ENCODE peak calls at places on chromosomes 6 and 20, in nine cellular contexts. One of them, this sample, is unnamed.

GRCh38 chr20:47319517-47320252 is 36.8 kb downstream of the ZMYND8 start:
- DNase-seq in brain microvascular endothelial cell: peak; percentile 42
- DNase-seq in H9: peak; percentile 94
- DNase-seq in RKO: no peak
- DNase-seq in H7: peak; percentile 71
- DNase-seq in stimulated activated CD4-positive, alpha-beta T cell treated with anti-CD3 and anti-CD28 coated beads, Interleukin-4, amount 100 ng/mL, for 4 hours: no peak
- DNase-seq in CD4-positive, alpha-beta T cell: no peak
- DNase-seq in cardiac muscle cell: peak; percentile 41
- DNase-seq in choroid plexus epithelial cell: peak; percentile 73
- DNase-seq in this sample: no peak

GRCh38 chr6:143775326-143775725 is 67.8 kb upstream of the LTV1 start:
- DNase-seq in brain microvascular endothelial cell: no peak
- DNase-seq in H9: no peak
- DNase-seq in RKO: no peak
- DNase-seq in H7: no peak
- DNase-seq in stimulated activated CD4-positive, alpha-beta T cell treated with anti-CD3 and anti-CD28 coated beads, Interleukin-4, amount 100 ng/mL, for 4 hours: no peak
- DNase-seq in CD4-positive, alpha-beta T cell: no peak
- DNase-seq in cardiac muscle cell: no peak
- DNase-seq in choroid plexus epithelial cell: no peak
- DNase-seq in this sample: no peak

GRCh38 chr6:111721677-111722219 is 116.1 kb upstream of the TRAF3IP2 start:
- DNase-seq in brain microvascular endothelial cell: peak; percentile 50
- DNase-seq in H9: peak; percentile 52
- DNase-seq in RKO: no peak
- DNase-seq in H7: peak; percentile 62
- DNase-seq in stimulated activated CD4-positive, alpha-beta T cell treated with anti-CD3 and anti-CD28 coated beads, Interleukin-4, amount 100 ng/mL, for 4 hours: peak; percentile 30
- DNase-seq in CD4-positive, alpha-beta T cell: peak; percentile 29
- DNase-seq in cardiac muscle cell: no peak
- DNase-seq in choroid plexus epithelial cell: peak; percentile 73
- DNase-seq in this sample: peak; percentile 64

GRCh38 chr6:35044771-35045275 is 96.3 kb downstream of the TCP11 start:
- DNase-seq in brain microvascular endothelial cell: no peak
- DNase-seq in H9: no peak
- DNase-seq in RKO: no peak
- DNase-seq in H7: no peak
- DNase-seq in stimulated activated CD4-positive, alpha-beta T cell treated with anti-CD3 and anti-CD28 coated beads, Interleukin-4, amount 100 ng/mL, for 4 hours: no peak
- DNase-seq in CD4-positive, alpha-beta T cell: no peak
- DNase-seq in cardiac muscle cell: no peak
- DNase-seq in choroid plexus epithelial cell: no peak
- DNase-seq in this sample: no peak

GRCh38 chr20:16675165-16675564 is 54.7 kb upstream of the SNRPB2 start:
- DNase-seq in brain microvascular endothelial cell: no peak
- DNase-seq in H9: no peak
- DNase-seq in RKO: no peak
- DNase-seq in H7: no peak
- DNase-seq in stimulated activated CD4-positive, alpha-beta T cell treated with anti-CD3 and anti-CD28 coated beads, Interleukin-4, amount 100 ng/mL, for 4 hours: no peak
- DNase-seq in CD4-positive, alpha-beta T cell: no peak
- DNase-seq in cardiac muscle cell: no peak
- DNase-seq in choroid plexus epithelial cell: no peak
- DNase-seq in this sample: no peak

GRCh38 chr20:63153254-63154221 is 62.4 kb downstream of the YTHDF1 start:
- DNase-seq in brain microvascular endothelial cell: no peak
- DNase-seq in H9: no peak
- DNase-seq in RKO: no peak
- DNase-seq in H7: no peak
- DNase-seq in stimulated activated CD4-positive, alpha-beta T cell treated with anti-CD3 and anti-CD28 coated beads, Interleukin-4, amount 100 ng/mL, for 4 hours: no peak
- DNase-seq in CD4-positive, alpha-beta T cell: no peak
- DNase-seq in cardiac muscle cell: no peak
- DNase-seq in choroid plexus epithelial cell: no peak
- DNase-seq in this sample: no peak

GRCh38 chr6:40197371-40197770 is 263.1 kb upstream of the MOCS1 start:
- DNase-seq in brain microvascular endothelial cell: no peak
- DNase-seq in H9: no peak
- DNase-seq in RKO: no peak
- DNase-seq in H7: no peak
- DNase-seq in stimulated activated CD4-positive, alpha-beta T cell treated with anti-CD3 and anti-CD28 coated beads, Interleukin-4, amount 100 ng/mL, for 4 hours: no peak
- DNase-seq in CD4-positive, alpha-beta T cell: no peak
- DNase-seq in cardiac muscle cell: no peak
- DNase-seq in choroid plexus epithelial cell: no peak
- DNase-seq in this sample: no peak

GRCh38 chr6:142958343-142958742 is 13.4 kb upstream of the HIVEP2 start:
- DNase-seq in brain microvascular endothelial cell: no peak
- DNase-seq in H9: no peak
- DNase-seq in RKO: no peak
- DNase-seq in H7: no peak
- DNase-seq in stimulated activated CD4-positive, alpha-beta T cell treated with anti-CD3 and anti-CD28 coated beads, Interleukin-4, amount 100 ng/mL, for 4 hours: no peak
- DNase-seq in CD4-positive, alpha-beta T cell: no peak
- DNase-seq in cardiac muscle cell: peak; percentile 56
- DNase-seq in choroid plexus epithelial cell: no peak
- DNase-seq in this sample: no peak

GRCh38 chr6:12401200-12401599 is 111.0 kb downstream of the EDN1 start:
- DNase-seq in brain microvascular endothelial cell: no peak
- DNase-seq in H9: no peak
- DNase-seq in RKO: no peak
- DNase-seq in H7: no peak
- DNase-seq in stimulated activated CD4-positive, alpha-beta T cell treated with anti-CD3 and anti-CD28 coated beads, Interleukin-4, amount 100 ng/mL, for 4 hours: no peak
- DNase-seq in CD4-positive, alpha-beta T cell: no peak
- DNase-seq in cardiac muscle cell: no peak
- DNase-seq in choroid plexus epithelial cell: no peak
- DNase-seq in this sample: no peak

GRCh38 chr20:46308258-46309157 is at the start of gene CDH22:
- DNase-seq in brain microvascular endothelial cell: no peak
- DNase-seq in H9: peak; percentile 53
- DNase-seq in RKO: no peak
- DNase-seq in H7: peak; percentile 94
- DNase-seq in stimulated activated CD4-positive, alpha-beta T cell treated with anti-CD3 and anti-CD28 coated beads, Interleukin-4, amount 100 ng/mL, for 4 hours: peak; percentile 14
- DNase-seq in CD4-positive, alpha-beta T cell: peak; percentile 29
- DNase-seq in cardiac muscle cell: peak; percentile 70
- DNase-seq in choroid plexus epithelial cell: peak; percentile 40
- DNase-seq in this sample: peak; percentile 75

GRCh38 chr20:38073307-38074010 is 39.9 kb downstream of the RPRD1B start:
- DNase-seq in brain microvascular endothelial cell: peak; percentile 95
- DNase-seq in H9: peak; percentile 36
- DNase-seq in RKO: peak; percentile 68
- DNase-seq in H7: peak; percentile 65
- DNase-seq in stimulated activated CD4-positive, alpha-beta T cell treated with anti-CD3 and anti-CD28 coated beads, Interleukin-4, amount 100 ng/mL, for 4 hours: no peak
- DNase-seq in CD4-positive, alpha-beta T cell: no peak
- DNase-seq in cardiac muscle cell: peak; percentile 69
- DNase-seq in choroid plexus epithelial cell: peak; percentile 99
- DNase-seq in this sample: peak; percentile 60

GRCh38 chr20:63406617-63407245 is 45.6 kb upstream of the CHRNA4 start:
- DNase-seq in brain microvascular endothelial cell: no peak
- DNase-seq in H9: no peak
- DNase-seq in RKO: no peak
- DNase-seq in H7: no peak
- DNase-seq in stimulated activated CD4-positive, alpha-beta T cell treated with anti-CD3 and anti-CD28 coated beads, Interleukin-4, amount 100 ng/mL, for 4 hours: no peak
- DNase-seq in CD4-positive, alpha-beta T cell: no peak
- DNase-seq in cardiac muscle cell: no peak
- DNase-seq in choroid plexus epithelial cell: no peak
- DNase-seq in this sample: no peak

GRCh38 chr6:31011153-31011552 is 879 bp downstream of the MUC22 start:
- DNase-seq in brain microvascular endothelial cell: no peak
- DNase-seq in H9: no peak
- DNase-seq in RKO: no peak
- DNase-seq in H7: no peak
- DNase-seq in stimulated activated CD4-positive, alpha-beta T cell treated with anti-CD3 and anti-CD28 coated beads, Interleukin-4, amount 100 ng/mL, for 4 hours: no peak
- DNase-seq in CD4-positive, alpha-beta T cell: no peak
- DNase-seq in cardiac muscle cell: no peak
- DNase-seq in choroid plexus epithelial cell: no peak
- DNase-seq in this sample: no peak

GRCh38 chr6:46325561-46326525 is 155.1 kb upstream of the ENPP5 start:
- DNase-seq in brain microvascular endothelial cell: peak; percentile 7
- DNase-seq in H9: no peak
- DNase-seq in RKO: no peak
- DNase-seq in H7: peak; percentile 44
- DNase-seq in stimulated activated CD4-positive, alpha-beta T cell treated with anti-CD3 and anti-CD28 coated beads, Interleukin-4, amount 100 ng/mL, for 4 hours: no peak
- DNase-seq in CD4-positive, alpha-beta T cell: no peak
- DNase-seq in cardiac muscle cell: peak; percentile 10
- DNase-seq in choroid plexus epithelial cell: peak; percentile 79
- DNase-seq in this sample: no peak

GRCh38 chr6:52177961-52178360 is 8.2 kb upstream of the IL17A start:
- DNase-seq in brain microvascular endothelial cell: no peak
- DNase-seq in H9: no peak
- DNase-seq in RKO: no peak
- DNase-seq in H7: no peak
- DNase-seq in stimulated activated CD4-positive, alpha-beta T cell treated with anti-CD3 and anti-CD28 coated beads, Interleukin-4, amount 100 ng/mL, for 4 hours: no peak
- DNase-seq in CD4-positive, alpha-beta T cell: no peak
- DNase-seq in cardiac muscle cell: no peak
- DNase-seq in choroid plexus epithelial cell: no peak
- DNase-seq in this sample: no peak

GRCh38 chr6:143060806-143061596 is at the start of gene AIG1:
- DNase-seq in brain microvascular endothelial cell: peak; percentile 33
- DNase-seq in H9: peak; percentile 69
- DNase-seq in RKO: no peak
- DNase-seq in H7: peak; percentile 90
- DNase-seq in stimulated activated CD4-positive, alpha-beta T cell treated with anti-CD3 and anti-CD28 coated beads, Interleukin-4, amount 100 ng/mL, for 4 hours: peak; percentile 58
- DNase-seq in CD4-positive, alpha-beta T cell: peak; percentile 65
- DNase-seq in cardiac muscle cell: no peak
- DNase-seq in choroid plexus epithelial cell: no peak
- DNase-seq in this sample: peak; percentile 94

GRCh38 chr20:8540466-8540865 is 408.4 kb downstream of the PLCB1 start:
- DNase-seq in brain microvascular endothelial cell: no peak
- DNase-seq in H9: no peak
- DNase-seq in RKO: no peak
- DNase-seq in H7: no peak
- DNase-seq in stimulated activated CD4-positive, alpha-beta T cell treated with anti-CD3 and anti-CD28 coated beads, Interleukin-4, amount 100 ng/mL, for 4 hours: no peak
- DNase-seq in CD4-positive, alpha-beta T cell: no peak
- DNase-seq in cardiac muscle cell: no peak
- DNase-seq in choroid plexus epithelial cell: no peak
- DNase-seq in this sample: no peak

GRCh38 chr6:95521181-95521580 is 56.2 kb upstream of the MANEA start:
- DNase-seq in brain microvascular endothelial cell: no peak
- DNase-seq in H9: no peak
- DNase-seq in RKO: no peak
- DNase-seq in H7: no peak
- DNase-seq in stimulated activated CD4-positive, alpha-beta T cell treated with anti-CD3 and anti-CD28 coated beads, Interleukin-4, amount 100 ng/mL, for 4 hours: no peak
- DNase-seq in CD4-positive, alpha-beta T cell: no peak
- DNase-seq in cardiac muscle cell: no peak
- DNase-seq in choroid plexus epithelial cell: no peak
- DNase-seq in this sample: no peak

GRCh38 chr20:24149881-24150307 is 161.3 kb upstream of the GGTLC1 start:
- DNase-seq in brain microvascular endothelial cell: no peak
- DNase-seq in H9: peak; percentile 80
- DNase-seq in RKO: peak; percentile 30
- DNase-seq in H7: peak; percentile 80
- DNase-seq in stimulated activated CD4-positive, alpha-beta T cell treated with anti-CD3 and anti-CD28 coated beads, Interleukin-4, amount 100 ng/mL, for 4 hours: no peak
- DNase-seq in CD4-positive, alpha-beta T cell: no peak
- DNase-seq in cardiac muscle cell: peak; percentile 51
- DNase-seq in choroid plexus epithelial cell: no peak
- DNase-seq in this sample: peak; percentile 31

GRCh38 chr6:4004249-4004648 is 74.7 kb downstream of the FAM217A start:
- DNase-seq in brain microvascular endothelial cell: no peak
- DNase-seq in H9: no peak
- DNase-seq in RKO: no peak
- DNase-seq in H7: no peak
- DNase-seq in stimulated activated CD4-positive, alpha-beta T cell treated with anti-CD3 and anti-CD28 coated beads, Interleukin-4, amount 100 ng/mL, for 4 hours: no peak
- DNase-seq in CD4-positive, alpha-beta T cell: no peak
- DNase-seq in cardiac muscle cell: no peak
- DNase-seq in choroid plexus epithelial cell: peak; percentile 8
- DNase-seq in this sample: no peak

GRCh38 chr6:53959717-53960116 is 151.5 kb upstream of the MLIP start:
- DNase-seq in brain microvascular endothelial cell: no peak
- DNase-seq in H9: no peak
- DNase-seq in RKO: no peak
- DNase-seq in H7: no peak
- DNase-seq in stimulated activated CD4-positive, alpha-beta T cell treated with anti-CD3 and anti-CD28 coated beads, Interleukin-4, amount 100 ng/mL, for 4 hours: no peak
- DNase-seq in CD4-positive, alpha-beta T cell: no peak
- DNase-seq in cardiac muscle cell: no peak
- DNase-seq in choroid plexus epithelial cell: no peak
- DNase-seq in this sample: no peak

GRCh38 chr6:15980801-15981200 is 148.1 kb upstream of the MYLIP start:
- DNase-seq in brain microvascular endothelial cell: no peak
- DNase-seq in H9: no peak
- DNase-seq in RKO: no peak
- DNase-seq in H7: no peak
- DNase-seq in stimulated activated CD4-positive, alpha-beta T cell treated with anti-CD3 and anti-CD28 coated beads, Interleukin-4, amount 100 ng/mL, for 4 hours: no peak
- DNase-seq in CD4-positive, alpha-beta T cell: no peak
- DNase-seq in cardiac muscle cell: no peak
- DNase-seq in choroid plexus epithelial cell: no peak
- DNase-seq in this sample: no peak

GRCh38 chr20:38806855-38807655 is 1.6 kb downstream of the PPP1R16B start:
- DNase-seq in brain microvascular endothelial cell: no peak
- DNase-seq in H9: no peak
- DNase-seq in RKO: no peak
- DNase-seq in H7: peak; percentile 40
- DNase-seq in stimulated activated CD4-positive, alpha-beta T cell treated with anti-CD3 and anti-CD28 coated beads, Interleukin-4, amount 100 ng/mL, for 4 hours: peak; percentile 21
- DNase-seq in CD4-positive, alpha-beta T cell: peak; percentile 42
- DNase-seq in cardiac muscle cell: no peak
- DNase-seq in choroid plexus epithelial cell: no peak
- DNase-seq in this sample: no peak

GRCh38 chr6:35936960-35937359 is 16.1 kb upstream of the SRPK1 start:
- DNase-seq in brain microvascular endothelial cell: no peak
- DNase-seq in H9: no peak
- DNase-seq in RKO: no peak
- DNase-seq in H7: no peak
- DNase-seq in stimulated activated CD4-positive, alpha-beta T cell treated with anti-CD3 and anti-CD28 coated beads, Interleukin-4, amount 100 ng/mL, for 4 hours: no peak
- DNase-seq in CD4-positive, alpha-beta T cell: no peak
- DNase-seq in cardiac muscle cell: no peak
- DNase-seq in choroid plexus epithelial cell: no peak
- DNase-seq in this sample: no peak

GRCh38 chr20:50313223-50313820 is 122.7 kb downstream of the CEBPB start:
- DNase-seq in brain microvascular endothelial cell: peak; percentile 55
- DNase-seq in H9: no peak
- DNase-seq in RKO: no peak
- DNase-seq in H7: no peak
- DNase-seq in stimulated activated CD4-positive, alpha-beta T cell treated with anti-CD3 and anti-CD28 coated beads, Interleukin-4, amount 100 ng/mL, for 4 hours: no peak
- DNase-seq in CD4-positive, alpha-beta T cell: no peak
- DNase-seq in cardiac muscle cell: no peak
- DNase-seq in choroid plexus epithelial cell: peak; percentile 53
- DNase-seq in this sample: peak; percentile 69

GRCh38 chr20:51345601-51346101 is 196.9 kb downstream of the NFATC2 start:
- DNase-seq in brain microvascular endothelial cell: no peak
- DNase-seq in H9: no peak
- DNase-seq in RKO: no peak
- DNase-seq in H7: no peak
- DNase-seq in stimulated activated CD4-positive, alpha-beta T cell treated with anti-CD3 and anti-CD28 coated beads, Interleukin-4, amount 100 ng/mL, for 4 hours: no peak
- DNase-seq in CD4-positive, alpha-beta T cell: no peak
- DNase-seq in cardiac muscle cell: no peak
- DNase-seq in choroid plexus epithelial cell: peak; percentile 83
- DNase-seq in this sample: no peak

GRCh38 chr6:4599924-4600323 is 176.3 kb upstream of the CDYL start:
- DNase-seq in brain microvascular endothelial cell: peak; percentile 72
- DNase-seq in H9: no peak
- DNase-seq in RKO: peak; percentile 3
- DNase-seq in H7: no peak
- DNase-seq in stimulated activated CD4-positive, alpha-beta T cell treated with anti-CD3 and anti-CD28 coated beads, Interleukin-4, amount 100 ng/mL, for 4 hours: no peak
- DNase-seq in CD4-positive, alpha-beta T cell: no peak
- DNase-seq in cardiac muscle cell: peak; percentile 43
- DNase-seq in choroid plexus epithelial cell: peak; percentile 85
- DNase-seq in this sample: no peak

GRCh38 chr20:5933802-5934436 is 16.4 kb downstream of the TRMT6 start:
- DNase-seq in brain microvascular endothelial cell: no peak
- DNase-seq in H9: no peak
- DNase-seq in RKO: peak; percentile 43
- DNase-seq in H7: peak; percentile 42
- DNase-seq in stimulated activated CD4-positive, alpha-beta T cell treated with anti-CD3 and anti-CD28 coated beads, Interleukin-4, amount 100 ng/mL, for 4 hours: no peak
- DNase-seq in CD4-positive, alpha-beta T cell: no peak
- DNase-seq in cardiac muscle cell: no peak
- DNase-seq in choroid plexus epithelial cell: peak; percentile 29
- DNase-seq in this sample: peak; percentile 21

GRCh38 chr20:5703542-5704215 is 46.5 kb upstream of the SHLD1 start:
- DNase-seq in brain microvascular endothelial cell: no peak
- DNase-seq in H9: no peak
- DNase-seq in RKO: no peak
- DNase-seq in H7: no peak
- DNase-seq in stimulated activated CD4-positive, alpha-beta T cell treated with anti-CD3 and anti-CD28 coated beads, Interleukin-4, amount 100 ng/mL, for 4 hours: no peak
- DNase-seq in CD4-positive, alpha-beta T cell: no peak
- DNase-seq in cardiac muscle cell: no peak
- DNase-seq in choroid plexus epithelial cell: no peak
- DNase-seq in this sample: no peak

GRCh38 chr20:33732166-33732970 is 572 bp downstream of the ZNF341 start:
- DNase-seq in brain microvascular endothelial cell: peak; percentile 59
- DNase-seq in H9: peak; percentile 83
- DNase-seq in RKO: no peak
- DNase-seq in H7: peak; percentile 95
- DNase-seq in stimulated activated CD4-positive, alpha-beta T cell treated with anti-CD3 and anti-CD28 coated beads, Interleukin-4, amount 100 ng/mL, for 4 hours: peak; percentile 81
- DNase-seq in CD4-positive, alpha-beta T cell: peak; percentile 75
- DNase-seq in cardiac muscle cell: no peak
- DNase-seq in choroid plexus epithelial cell: peak; percentile 88
- DNase-seq in this sample: peak; percentile 91

GRCh38 chr6:154134471-154135147 is 95.6 kb downstream of the OPRM1 start:
- DNase-seq in brain microvascular endothelial cell: no peak
- DNase-seq in H9: no peak
- DNase-seq in RKO: no peak
- DNase-seq in H7: no peak
- DNase-seq in stimulated activated CD4-positive, alpha-beta T cell treated with anti-CD3 and anti-CD28 coated beads, Interleukin-4, amount 100 ng/mL, for 4 hours: no peak
- DNase-seq in CD4-positive, alpha-beta T cell: no peak
- DNase-seq in cardiac muscle cell: no peak
- DNase-seq in choroid plexus epithelial cell: no peak
- DNase-seq in this sample: no peak